ENCODE peak calls at places on chromosomes 2 and 18, in four cellular contexts. F is right cardiac atrium; A is CD4-positive, alpha-beta memory T cell; V is heart left ventricle. C is an unnamed sample. For H3K4me1, the result is how much of the 10 kb centered on the place peaks cover.

GRCh38 chr2:39379643-39380524 is 57.2 kb downstream of the MAP4K3 start:
- DNase-seq in F (no peak), A (peak), V (no peak), C (no peak)

GRCh38 chr2:96538487-96539214 is 2.1 kb downstream of the ARID5A start:
- DNase-seq in F (peak), A (peak), V (peak), C (peak)

GRCh38 chr2:238911376-238912227 is 63.7 kb downstream of the TWIST2 start:
- DNase-seq in F (no peak), A (no peak), V (no peak), C (no peak)

GRCh38 chr2:176079285-176079830 is 4.4 kb downstream of the EVX2 start:
- DNase-seq in F (no peak), A (no peak), V (no peak), C (no peak)

GRCh38 chr2:183866666-183867065 is 731.7 kb upstream of the ZNF804A start:
- DNase-seq in F (no peak), A (no peak), V (no peak), C (no peak)

GRCh38 chr2:101188683-101189405 is 37.7 kb upstream of the TBC1D8 start:
- DNase-seq in F (no peak), A (no peak), V (no peak), C (no peak)

GRCh38 chr18:40883271-40883670 is 1071.8 kb upstream of the PIK3C3 start:
- DNase-seq in F (no peak), A (no peak), V (no peak), C (no peak)

GRCh38 chr2:8922431-8922830 is 81.1 kb downstream of the MBOAT2 start:
- DNase-seq in F (no peak), A (no peak), V (no peak), C (no peak)

GRCh38 chr2:203599509-203599908 is 64.4 kb upstream of the RAPH1 start:
- DNase-seq in F (no peak), A (no peak), V (no peak), C (no peak)

GRCh38 chr18:9663377-9663776 is 44.7 kb upstream of the RAB31 start:
- DNase-seq in F (no peak), A (no peak), V (no peak), C (no peak)

GRCh38 chr2:51918113-51918512 is 886.2 kb upstream of the NRXN1 start:
- DNase-seq in F (no peak), A (no peak), V (no peak), C (no peak)

GRCh38 chr2:181106789-181107418 is 126.5 kb downstream of the UBE2E3 start:
- DNase-seq in F (no peak), A (no peak), V (no peak), C (no peak)

GRCh38 chr2:199484927-199485326 is 27.2 kb upstream of the SATB2 start:
- DNase-seq in F (no peak), A (no peak), V (no peak), C (no peak)

GRCh38 chr2:120907822-120908221 is 172.2 kb downstream of the GLI2 start:
- DNase-seq in F (no peak), A (no peak), V (no peak), C (no peak)

GRCh38 chr2:178484245-178485041 is 4.2 kb downstream of the PLEKHA3 start:
- DNase-seq in F (peak), A (no peak), V (peak), C (no peak)

GRCh38 chr18:68083131-68083530 is 566.6 kb upstream of the DSEL start:
- DNase-seq in F (no peak), A (no peak), V (no peak), C (no peak)

GRCh38 chr2:173323371-173323770 is 31.3 kb upstream of the CDCA7 start:
- DNase-seq in F (no peak), A (no peak), V (no peak), C (no peak)

GRCh38 chr2:118403658-118404451 is 315.6 kb downstream of the INSIG2 start:
- DNase-seq in F (no peak), A (no peak), V (no peak), C (no peak)

GRCh38 chr2:240987588-240987987 is 10.8 kb upstream of the SNED1 start:
- DNase-seq in F (peak), A (no peak), V (peak), C (no peak)

GRCh38 chr18:12397254-12397653 is 10.5 kb upstream of the PRELID3A start:
- DNase-seq in F (no peak), A (no peak), V (no peak), C (no peak)

GRCh38 chr2:232523682-232524597 is 2.0 kb upstream of the CHRND start:
- DNase-seq in F (peak), A (no peak), V (peak), C (no peak)

GRCh38 chr2:108377815-108378630 is at the start of gene SULT1C4:
- DNase-seq in F (peak), A (no peak), V (peak), C (no peak)

GRCh38 chr2:28444951-28445350 is 50.9 kb upstream of the PLB1 start:
- DNase-seq in F (no peak), A (no peak), V (no peak), C (no peak)

GRCh38 chr2:66445781-66446177 is 10.9 kb downstream of the MEIS1 start:
- DNase-seq in F (no peak), A (no peak), V (no peak), C (no peak)

GRCh38 chr18:9665311-9665710 is 42.8 kb upstream of the RAB31 start:
- DNase-seq in F (no peak), A (no peak), V (no peak), C (no peak)

GRCh38 chr2:152648336-152648735 is 68.9 kb downstream of the PRPF40A start:
- DNase-seq in F (no peak), A (no peak), V (no peak), C (no peak)

GRCh38 chr18:9950289-9951016 is 36.6 kb downstream of the VAPA start:
- DNase-seq in F (no peak), A (no peak), V (no peak), C (no peak)

GRCh38 chr2:86281066-86281700 is 56.2 kb downstream of the REEP1 start:
- DNase-seq in F (no peak), A (no peak), V (no peak), C (no peak)

GRCh38 chr18:61157451-61157850 is 175.8 kb upstream of the CDH20 start:
- DNase-seq in F (no peak), A (no peak), V (no peak), C (no peak)

GRCh38 chr2:9230051-9230802 is 23.6 kb downstream of the ASAP2 start:
- DNase-seq in F (peak), A (no peak), V (no peak), C (no peak)

GRCh38 chr2:222943820-222944219 is 83.0 kb downstream of the ACSL3 start:
- DNase-seq in F (no peak), A (no peak), V (no peak), C (no peak)

GRCh38 chr2:208392300-208392699 is 14.3 kb upstream of the PTH2R start:
- DNase-seq in F (no peak), A (no peak), V (no peak), C (no peak)

GRCh38 chr18:76429262-76430126 is 65.5 kb downstream of the ZNF516 start:
- DNase-seq in F (no peak), A (no peak), V (no peak), C (no peak)

GRCh38 chr18:72692595-72692994 is 148.5 kb upstream of the CBLN2 start:
- DNase-seq in F (no peak), A (no peak), V (no peak), C (no peak)

GRCh38 chr2:205709319-205709718 is 27.0 kb downstream of the NRP2 start:
- DNase-seq in F (no peak), A (no peak), V (no peak), C (no peak)
- H3K4me1 ChIP-seq in F (under half), A (under half), V (half or more), C (under half)

GRCh38 chr2:75031906-75032803 is 73.7 kb downstream of the POLE4 start:
- DNase-seq in F (no peak), A (no peak), V (no peak), C (no peak)
- H3K27ac ChIP-seq in F (no peak), A (no peak), V (no peak), C (no peak)

DNA sequence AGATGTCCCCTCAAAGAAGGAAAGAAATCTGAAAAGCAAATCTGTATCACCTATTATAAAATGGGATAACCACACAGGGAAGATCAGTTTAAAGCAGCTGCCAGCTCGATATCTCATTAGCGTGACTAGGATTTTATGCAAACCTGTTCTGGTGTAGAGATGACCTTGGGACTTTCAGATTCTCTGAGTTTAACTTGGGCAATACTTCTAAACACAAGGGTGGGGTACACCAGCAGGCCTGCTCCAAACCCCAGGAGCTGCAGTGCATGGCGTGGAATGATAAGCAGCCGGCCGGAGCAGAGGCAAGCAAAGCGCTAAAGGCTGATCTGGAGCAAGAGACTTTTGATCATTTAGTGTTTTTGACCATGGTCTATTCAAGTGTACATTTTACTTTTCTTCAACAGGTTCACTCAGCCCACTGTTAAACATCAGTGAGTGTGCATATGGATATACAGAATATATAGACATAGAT is 4.7 kb downstream of the SERTAD2 start:
- DNase-seq in F (no peak), A (no peak), V (no peak), C (no peak)
- H3K4me1 ChIP-seq in F (under half), A (half or more), V (half or more), C (under half)

GRCh38 chr2:127060264-127060945 is 46.5 kb downstream of the BIN1 start:
- DNase-seq in F (no peak), A (no peak), V (no peak), C (no peak)

GRCh38 chr2:127058246-127058580 is 48.7 kb downstream of the BIN1 start:
- DNase-seq in F (peak), A (no peak), V (no peak), C (no peak)

GRCh38 chr2:127059559-127059958 is 47.4 kb downstream of the BIN1 start:
- DNase-seq in F (no peak), A (no peak), V (no peak), C (no peak)

GRCh38 chr2:127057371-127058245 is 49.3 kb downstream of the BIN1 start:
- DNase-seq in F (no peak), A (no peak), V (no peak), C (no peak)

DNA sequence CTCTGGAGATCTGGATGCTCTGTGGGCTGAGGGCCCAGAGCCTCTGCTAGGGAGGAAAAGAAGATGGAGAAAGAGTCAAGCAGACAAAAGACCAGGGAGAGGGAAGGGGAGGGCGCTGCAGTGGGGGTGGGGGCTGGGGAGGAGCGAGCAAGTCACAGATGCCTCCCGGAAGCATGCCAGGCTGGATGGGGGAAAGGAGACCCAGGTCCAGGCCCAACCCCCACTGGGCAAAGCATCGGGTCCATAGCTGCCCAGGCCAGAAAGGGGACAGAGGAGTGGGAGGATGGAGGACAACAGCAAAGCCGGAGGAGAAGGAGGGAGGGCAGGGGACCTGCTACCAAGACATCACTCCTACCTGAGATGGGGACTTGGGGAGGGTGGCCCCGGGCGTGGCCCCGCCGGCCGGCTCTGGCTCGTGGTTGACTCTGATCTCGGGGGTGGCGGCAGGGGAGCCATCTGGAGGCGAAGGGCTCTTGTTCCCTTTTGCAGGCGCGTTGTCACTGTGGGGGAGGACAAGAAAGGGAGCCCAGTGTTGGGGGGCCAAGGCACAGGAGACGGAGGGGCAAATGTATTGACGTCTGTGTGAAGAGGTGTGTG is 48.2 kb downstream of the BIN1 start:
- DNase-seq in F (peak), A (no peak), V (no peak), C (no peak)
- H3K27ac ChIP-seq in F (no peak), A (no peak), V (no peak), C (peak)

C was measured in effector memory CD4-positive, alpha-beta T cell.